ENCODE peak calls at places on chromosomes 16 and 17, in six cellular contexts. U is NCI-H1092; Q is T follicular helper cell; P is fibroblast of the conjunctiva; A is stimulated activated CD4-positive, alpha-beta T cell treated with anti-CD3 and anti-CD28 coated beads, Interleukin-1b, Interleukin-23, amount 100 ng/mL, for 24 hours; L is A172. J is an unnamed sample.

GRCh38 chr16:27756206-27756970 is 206.4 kb downstream of the KATNIP start:
- DNase-seq in U (no peak), Q (no peak), P (no peak), A (no peak), L (no peak), J (no peak)

GRCh38 chr17:77842906-77843249 is 115.6 kb upstream of the TNRC6C start:
- DNase-seq in U (no peak), Q (no peak), P (no peak), A (no peak), L (no peak), J (no peak)

GRCh38 chr17:39663340-39663687 is 1.8 kb upstream of the TCAP start:
- DNase-seq in U (no peak), Q (no peak), P (no peak), A (no peak), L (no peak), J (no peak)

GRCh38 chr17:68450391-68450790 is 6.9 kb downstream of the WIPI1 start:
- DNase-seq in U (peak), Q (no peak), P (no peak), A (no peak), L (no peak), J (no peak)

GRCh38 chr16:35506018-35506897 is 2046.8 kb downstream of the TP53TG3F start:
- DNase-seq in U (no peak), Q (no peak), P (no peak), A (no peak), L (no peak), J (no peak)

GRCh38 chr16:85641776-85642176 is 28.7 kb downstream of the GSE1 start:
- DNase-seq in U (no peak), Q (no peak), P (no peak), A (no peak), L (peak), J (no peak)

GRCh38 chr17:28896491-28896883 is 1.0 kb downstream of the FLOT2 start:
- DNase-seq in U (no peak), Q (no peak), P (no peak), A (no peak), L (no peak), J (no peak)

GRCh38 chr17:77118251-77118928 is 22.4 kb upstream of the SEC14L1 start:
- DNase-seq in U (no peak), Q (no peak), P (no peak), A (no peak), L (no peak), J (no peak)

GRCh38 chr17:36597229-36597628 is 4.2 kb upstream of the MRM1 start:
- DNase-seq in U (no peak), Q (no peak), P (no peak), A (no peak), L (no peak), J (no peak)

GRCh38 chr17:83152745-83153611 is 73.6 kb downstream of the METRNL start:
- DNase-seq in U (no peak), Q (no peak), P (no peak), A (no peak), L (no peak), J (no peak)